ENCODE peak calls at places on chromosomes 1 and 21, in seven cellular contexts. One of them, this sample, is unnamed.

GRCh38 chr1:11138952-11139351 is 39.3 kb upstream of the EXOSC10 start:
- DNase-seq in coronary artery: no peak
- DNase-seq in AG09319: no peak
- DNase-seq in fibroblast of the aortic adventitia: peak
- DNase-seq in B cell: no peak
- DNase-seq in heart left ventricle: no peak
- DNase-seq in left ventricle myocardium inferior: no peak
- DNase-seq in this sample: no peak

GRCh38 chr1:22830131-22830566 is 119.5 kb downstream of the EPHB2 start:
- DNase-seq in coronary artery: no peak
- DNase-seq in AG09319: no peak
- DNase-seq in fibroblast of the aortic adventitia: no peak
- DNase-seq in B cell: no peak
- DNase-seq in heart left ventricle: no peak
- DNase-seq in left ventricle myocardium inferior: no peak
- DNase-seq in this sample: no peak

GRCh38 chr1:4786061-4786460 is 131.7 kb downstream of the AJAP1 start:
- DNase-seq in coronary artery: peak
- DNase-seq in AG09319: no peak
- DNase-seq in fibroblast of the aortic adventitia: no peak
- DNase-seq in B cell: no peak
- DNase-seq in heart left ventricle: no peak
- DNase-seq in left ventricle myocardium inferior: no peak
- DNase-seq in this sample: no peak

GRCh38 chr1:64484651-64485050 is 14.7 kb downstream of the CACHD1 start:
- DNase-seq in coronary artery: no peak
- DNase-seq in AG09319: no peak
- DNase-seq in fibroblast of the aortic adventitia: no peak
- DNase-seq in B cell: no peak
- DNase-seq in heart left ventricle: no peak
- DNase-seq in left ventricle myocardium inferior: no peak
- DNase-seq in this sample: no peak

GRCh38 chr1:48552420-48552819 is 80.4 kb upstream of the SPATA6 start:
- DNase-seq in coronary artery: no peak
- DNase-seq in AG09319: no peak
- DNase-seq in fibroblast of the aortic adventitia: no peak
- DNase-seq in B cell: no peak
- DNase-seq in heart left ventricle: no peak
- DNase-seq in left ventricle myocardium inferior: no peak
- DNase-seq in this sample: no peak

GRCh38 chr1:245835386-245835785 is 671.7 kb downstream of the SMYD3 start:
- DNase-seq in coronary artery: no peak
- DNase-seq in AG09319: no peak
- DNase-seq in fibroblast of the aortic adventitia: peak
- DNase-seq in B cell: no peak
- DNase-seq in heart left ventricle: no peak
- DNase-seq in left ventricle myocardium inferior: no peak
- DNase-seq in this sample: no peak

GRCh38 chr21:33481314-33481943 is 1.7 kb upstream of the TMEM50B start:
- DNase-seq in coronary artery: no peak
- DNase-seq in AG09319: no peak
- DNase-seq in fibroblast of the aortic adventitia: no peak
- DNase-seq in B cell: no peak
- DNase-seq in heart left ventricle: no peak
- DNase-seq in left ventricle myocardium inferior: no peak
- DNase-seq in this sample: no peak

GRCh38 chr21:46035809-46036695 is 54.5 kb downstream of the COL6A1 start:
- DNase-seq in coronary artery: peak
- DNase-seq in AG09319: no peak
- DNase-seq in fibroblast of the aortic adventitia: no peak
- DNase-seq in B cell: peak
- DNase-seq in heart left ventricle: peak
- DNase-seq in left ventricle myocardium inferior: peak
- DNase-seq in this sample: no peak

GRCh38 chr1:24896596-24897262 is 33.3 kb downstream of the RUNX3 start:
- DNase-seq in coronary artery: peak
- DNase-seq in AG09319: no peak
- DNase-seq in fibroblast of the aortic adventitia: no peak
- DNase-seq in B cell: peak
- DNase-seq in heart left ventricle: no peak
- DNase-seq in left ventricle myocardium inferior: no peak
- DNase-seq in this sample: no peak

GRCh38 chr1:153678519-153679336 is at the start of gene NPR1:
- DNase-seq in coronary artery: peak
- DNase-seq in AG09319: no peak
- DNase-seq in fibroblast of the aortic adventitia: peak
- DNase-seq in B cell: peak
- DNase-seq in heart left ventricle: peak
- DNase-seq in left ventricle myocardium inferior: peak
- DNase-seq in this sample: peak

GRCh38 chr1:215059947-215060346 is 22.6 kb upstream of the KCNK2 start:
- DNase-seq in coronary artery: no peak
- DNase-seq in AG09319: no peak
- DNase-seq in fibroblast of the aortic adventitia: no peak
- DNase-seq in B cell: no peak
- DNase-seq in heart left ventricle: no peak
- DNase-seq in left ventricle myocardium inferior: no peak
- DNase-seq in this sample: no peak

GRCh38 chr1:64624446-64624766 is 120.5 kb upstream of the RAVER2 start:
- DNase-seq in coronary artery: no peak
- DNase-seq in AG09319: peak
- DNase-seq in fibroblast of the aortic adventitia: peak
- DNase-seq in B cell: no peak
- DNase-seq in heart left ventricle: peak
- DNase-seq in left ventricle myocardium inferior: no peak
- DNase-seq in this sample: no peak

GRCh38 chr1:8374812-8375211 is 56.9 kb downstream of the SLC45A1 start:
- DNase-seq in coronary artery: peak
- DNase-seq in AG09319: no peak
- DNase-seq in fibroblast of the aortic adventitia: no peak
- DNase-seq in B cell: no peak
- DNase-seq in heart left ventricle: no peak
- DNase-seq in left ventricle myocardium inferior: no peak
- DNase-seq in this sample: no peak

GRCh38 chr1:168179411-168180147 is 817 bp downstream of the TIPRL start:
- DNase-seq in coronary artery: no peak
- DNase-seq in AG09319: no peak
- DNase-seq in fibroblast of the aortic adventitia: peak
- DNase-seq in B cell: peak
- DNase-seq in heart left ventricle: no peak
- DNase-seq in left ventricle myocardium inferior: no peak
- DNase-seq in this sample: peak

GRCh38 chr1:11180342-11180744 is 8.8 kb upstream of the ANGPTL7 start:
- DNase-seq in coronary artery: no peak
- DNase-seq in AG09319: peak
- DNase-seq in fibroblast of the aortic adventitia: peak
- DNase-seq in B cell: no peak
- DNase-seq in heart left ventricle: no peak
- DNase-seq in left ventricle myocardium inferior: no peak
- DNase-seq in this sample: no peak

GRCh38 chr1:87689487-87689886 is 360.8 kb downstream of the LMO4 start:
- DNase-seq in coronary artery: no peak
- DNase-seq in AG09319: no peak
- DNase-seq in fibroblast of the aortic adventitia: no peak
- DNase-seq in B cell: no peak
- DNase-seq in heart left ventricle: no peak
- DNase-seq in left ventricle myocardium inferior: no peak
- DNase-seq in this sample: no peak

GRCh38 chr1:215776336-215776735 is 209.2 kb downstream of the KCTD3 start:
- DNase-seq in coronary artery: no peak
- DNase-seq in AG09319: no peak
- DNase-seq in fibroblast of the aortic adventitia: no peak
- DNase-seq in B cell: no peak
- DNase-seq in heart left ventricle: no peak
- DNase-seq in left ventricle myocardium inferior: no peak
- DNase-seq in this sample: no peak

GRCh38 chr1:41917835-41918449 is 780 bp downstream of the HIVEP3 start:
- DNase-seq in coronary artery: no peak
- DNase-seq in AG09319: no peak
- DNase-seq in fibroblast of the aortic adventitia: peak
- DNase-seq in B cell: peak
- DNase-seq in heart left ventricle: peak
- DNase-seq in left ventricle myocardium inferior: peak
- DNase-seq in this sample: peak

GRCh38 chr1:62687421-62687902 is 724 bp downstream of the DOCK7 start:
- DNase-seq in coronary artery: no peak
- DNase-seq in AG09319: no peak
- DNase-seq in fibroblast of the aortic adventitia: peak
- DNase-seq in B cell: peak
- DNase-seq in heart left ventricle: peak
- DNase-seq in left ventricle myocardium inferior: peak
- DNase-seq in this sample: peak

GRCh38 chr21:26844258-26845065 is 747 bp downstream of the ADAMTS1 start:
- DNase-seq in coronary artery: peak
- DNase-seq in AG09319: no peak
- DNase-seq in fibroblast of the aortic adventitia: peak
- DNase-seq in B cell: no peak
- DNase-seq in heart left ventricle: peak
- DNase-seq in left ventricle myocardium inferior: peak
- DNase-seq in this sample: no peak

GRCh38 chr1:41476807-41477361 is 7.6 kb downstream of the EDN2 start:
- DNase-seq in coronary artery: no peak
- DNase-seq in AG09319: no peak
- DNase-seq in fibroblast of the aortic adventitia: no peak
- DNase-seq in B cell: no peak
- DNase-seq in heart left ventricle: peak
- DNase-seq in left ventricle myocardium inferior: no peak
- DNase-seq in this sample: no peak

DNA sequence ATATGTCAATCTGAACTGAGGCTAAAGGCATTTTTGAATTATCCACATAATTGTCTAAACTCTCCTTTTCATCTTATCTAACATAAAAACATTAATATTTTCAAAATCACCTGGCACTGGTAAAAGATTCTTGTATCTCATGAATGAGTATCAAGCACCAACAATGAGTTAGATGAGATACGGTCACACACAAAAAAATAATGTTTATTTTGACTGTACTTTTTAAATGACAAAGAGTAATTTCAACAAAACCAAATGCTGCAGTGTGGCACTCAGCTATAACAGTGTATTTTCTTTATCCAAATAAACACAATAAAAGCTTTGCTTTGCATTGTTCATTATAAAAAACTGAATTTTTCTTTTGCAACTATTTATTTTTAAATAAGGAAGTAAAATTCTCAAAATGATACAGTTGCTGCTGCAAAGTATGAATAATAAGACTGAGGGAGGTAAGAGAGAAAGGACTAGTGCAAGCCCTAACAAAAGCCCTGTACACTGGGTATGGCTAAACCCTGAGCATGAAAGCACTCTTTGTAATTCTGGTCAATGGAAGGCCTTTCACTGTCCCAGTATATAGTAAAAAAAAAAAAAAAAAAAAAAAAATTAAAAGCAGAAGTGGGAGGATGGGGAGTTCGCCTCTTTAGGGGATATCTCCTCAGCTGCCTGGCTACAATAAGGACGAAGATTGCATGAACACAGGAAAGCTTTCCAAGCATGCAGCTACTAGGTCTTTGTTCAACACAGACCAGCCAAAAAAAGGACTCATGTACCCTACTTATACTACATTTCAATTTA is 59.3 kb downstream of the EIF4G3 start:
- DNase-seq in coronary artery: no peak
- DNase-seq in AG09319: no peak
- DNase-seq in fibroblast of the aortic adventitia: peak
- DNase-seq in B cell: peak
- DNase-seq in heart left ventricle: no peak
- DNase-seq in left ventricle myocardium inferior: no peak
- DNase-seq in this sample: peak
- TF ChIP-seq CTCF in coronary artery: no peak
- TF ChIP-seq CTCF in AG09319: no peak
- TF ChIP-seq CTCF in fibroblast of the aortic adventitia: no peak
- TF ChIP-seq CTCF in B cell: no peak
- TF ChIP-seq CTCF in heart left ventricle: no peak
- TF ChIP-seq CTCF in left ventricle myocardium inferior: no peak
- TF ChIP-seq CTCF in this sample: no peak

GRCh38 chr1:66359815-66360214 is 174.1 kb upstream of the SGIP1 start:
- DNase-seq in coronary artery: no peak
- DNase-seq in AG09319: no peak
- DNase-seq in fibroblast of the aortic adventitia: peak
- DNase-seq in B cell: no peak
- DNase-seq in heart left ventricle: no peak
- DNase-seq in left ventricle myocardium inferior: no peak
- DNase-seq in this sample: no peak

GRCh38 chr1:66357478-66358197 is 176.3 kb upstream of the SGIP1 start:
- DNase-seq in coronary artery: no peak
- DNase-seq in AG09319: no peak
- DNase-seq in fibroblast of the aortic adventitia: no peak
- DNase-seq in B cell: no peak
- DNase-seq in heart left ventricle: no peak
- DNase-seq in left ventricle myocardium inferior: no peak
- DNase-seq in this sample: no peak

GRCh38 chr1:66356605-66357004 is 177.3 kb upstream of the SGIP1 start:
- DNase-seq in coronary artery: no peak
- DNase-seq in AG09319: no peak
- DNase-seq in fibroblast of the aortic adventitia: no peak
- DNase-seq in B cell: no peak
- DNase-seq in heart left ventricle: no peak
- DNase-seq in left ventricle myocardium inferior: no peak
- DNase-seq in this sample: no peak

GRCh38 chr1:66364578-66365391 is 169.2 kb upstream of the SGIP1 start:
- DNase-seq in coronary artery: no peak
- DNase-seq in AG09319: no peak
- DNase-seq in fibroblast of the aortic adventitia: peak
- DNase-seq in B cell: no peak
- DNase-seq in heart left ventricle: no peak
- DNase-seq in left ventricle myocardium inferior: no peak
- DNase-seq in this sample: no peak

DNA sequence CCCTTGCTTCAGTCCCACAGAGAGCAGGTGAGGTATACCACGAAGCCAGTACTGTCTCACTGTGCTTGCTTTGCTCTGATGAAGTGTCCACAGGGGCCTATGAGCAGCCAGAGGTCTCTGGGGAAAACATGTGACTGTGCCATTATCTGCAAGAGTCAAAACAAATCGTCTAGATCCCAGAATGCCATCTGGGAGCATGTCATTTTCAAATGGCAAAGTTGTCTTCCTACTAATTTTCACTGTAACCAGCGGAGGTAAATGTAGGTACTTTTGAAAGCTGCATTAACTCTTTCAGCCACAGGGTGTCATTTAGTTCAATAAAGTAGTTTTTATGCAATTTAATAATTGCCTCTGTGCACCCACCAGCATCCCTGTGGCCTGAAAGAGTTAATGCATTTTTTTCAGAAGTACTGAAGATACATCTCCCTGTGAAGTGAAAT is 173.6 kb upstream of the SGIP1 start:
- DNase-seq in coronary artery: no peak
- DNase-seq in AG09319: no peak
- DNase-seq in fibroblast of the aortic adventitia: no peak
- DNase-seq in B cell: no peak
- DNase-seq in heart left ventricle: no peak
- DNase-seq in left ventricle myocardium inferior: no peak
- DNase-seq in this sample: no peak
- TF ChIP-seq CTCF in coronary artery: no peak
- TF ChIP-seq CTCF in AG09319: no peak
- TF ChIP-seq CTCF in fibroblast of the aortic adventitia: peak
- TF ChIP-seq CTCF in B cell: peak
- TF ChIP-seq CTCF in heart left ventricle: no peak
- TF ChIP-seq CTCF in left ventricle myocardium inferior: peak
- TF ChIP-seq CTCF in this sample: peak

GRCh38 chr1:12196641-12197482 is 30.1 kb downstream of the TNFRSF1B start:
- DNase-seq in coronary artery: no peak
- DNase-seq in AG09319: no peak
- DNase-seq in fibroblast of the aortic adventitia: no peak
- DNase-seq in B cell: no peak
- DNase-seq in heart left ventricle: peak
- DNase-seq in left ventricle myocardium inferior: peak
- DNase-seq in this sample: no peak
- TF ChIP-seq CTCF in coronary artery: no peak
- TF ChIP-seq CTCF in AG09319: no peak
- TF ChIP-seq CTCF in fibroblast of the aortic adventitia: no peak
- TF ChIP-seq CTCF in B cell: peak
- TF ChIP-seq CTCF in heart left ventricle: no peak
- TF ChIP-seq CTCF in left ventricle myocardium inferior: peak
- TF ChIP-seq CTCF in this sample: no peak

GRCh38 chr1:2098301-2098698 is 48.1 kb downstream of the PRKCZ start:
- DNase-seq in coronary artery: no peak
- DNase-seq in AG09319: no peak
- DNase-seq in fibroblast of the aortic adventitia: no peak
- DNase-seq in B cell: no peak
- DNase-seq in heart left ventricle: no peak
- DNase-seq in left ventricle myocardium inferior: no peak
- DNase-seq in this sample: no peak
- TF ChIP-seq CTCF in coronary artery: no peak
- TF ChIP-seq CTCF in AG09319: no peak
- TF ChIP-seq CTCF in fibroblast of the aortic adventitia: no peak
- TF ChIP-seq CTCF in B cell: no peak
- TF ChIP-seq CTCF in heart left ventricle: no peak
- TF ChIP-seq CTCF in left ventricle myocardium inferior: peak
- TF ChIP-seq CTCF in this sample: no peak

This sample was measured in GM13976.